ENCODE peak calls at places on chromosomes 7 and 10, in eight cellular contexts. S is Caco-2, K is colonic mucosa, G is tibial artery, A is A673, O is esophagus muscularis mucosa, B is prostate gland, J is OCI-LY7. L is an unnamed sample.

GRCh38 chr7:6489612-6490011 is 41.9 kb upstream of the DAGLB start:
- DNase-seq in S (peak; percentile 62), K (no peak), G (no peak), A (peak; percentile 40), O (no peak), B (no peak), J (peak; percentile 37), L (no peak)

GRCh38 chr7:158301221-158301620 is 286.4 kb downstream of the PTPRN2 start:
- DNase-seq in S (no peak), K (no peak), G (no peak), A (no peak), O (no peak), B (no peak), J (no peak), L (no peak)

GRCh38 chr7:107180378-107180777 is 11.6 kb downstream of the HBP1 start:
- DNase-seq in S (no peak), K (peak; percentile 69), G (no peak), A (peak; percentile 73), O (no peak), B (no peak), J (no peak), L (no peak)

GRCh38 chr10:79027147-79028055 is 41.4 kb upstream of the ZMIZ1 start:
- DNase-seq in S (no peak), K (no peak), G (peak; percentile 55), A (no peak), O (no peak), B (no peak), J (no peak), L (no peak)

GRCh38 chr10:92849234-92849525 is 860 bp downstream of the EXOC6 start:
- DNase-seq in S (no peak), K (no peak), G (no peak), A (no peak), O (no peak), B (no peak), J (no peak), L (no peak)

GRCh38 chr10:130894485-130894884 is 417.0 kb downstream of the TCERG1L start:
- DNase-seq in S (no peak), K (no peak), G (no peak), A (no peak), O (no peak), B (no peak), J (no peak), L (no peak)

GRCh38 chr10:76111986-76112825 is 680.8 kb downstream of the LRMDA start:
- DNase-seq in S (no peak), K (no peak), G (no peak), A (no peak), O (no peak), B (no peak), J (no peak), L (no peak)

GRCh38 chr10:75696536-75696935 is 265.1 kb downstream of the LRMDA start:
- DNase-seq in S (no peak), K (no peak), G (no peak), A (no peak), O (no peak), B (no peak), J (no peak), L (no peak)

GRCh38 chr10:34426041-34426440 is 389.1 kb downstream of the PARD3 start:
- DNase-seq in S (no peak), K (no peak), G (no peak), A (no peak), O (no peak), B (no peak), J (no peak), L (no peak)

GRCh38 chr10:12533151-12533550 is 183.8 kb downstream of the CAMK1D start:
- DNase-seq in S (no peak), K (no peak), G (no peak), A (peak; percentile 72), O (no peak), B (no peak), J (no peak), L (no peak)

GRCh38 chr7:32036557-32036956 is 33.6 kb downstream of the PDE1C start:
- DNase-seq in S (no peak), K (no peak), G (no peak), A (no peak), O (no peak), B (no peak), J (no peak), L (no peak)

GRCh38 chr7:1343551-1343950 is 110.9 kb downstream of the UNCX start:
- DNase-seq in S (no peak), K (no peak), G (no peak), A (no peak), O (no peak), B (no peak), J (no peak), L (no peak)

GRCh38 chr7:24971333-24972165 is 8.4 kb downstream of the OSBPL3 start:
- DNase-seq in S (peak; percentile 24), K (no peak), G (no peak), A (no peak), O (no peak), B (no peak), J (no peak), L (peak; percentile 75)

GRCh38 chr7:93948106-93948505 is 26.6 kb downstream of the GNG11 start:
- DNase-seq in S (no peak), K (no peak), G (no peak), A (no peak), O (no peak), B (no peak), J (no peak), L (peak; percentile 39)

GRCh38 chr7:93948873-93949272 is 27.3 kb downstream of the GNG11 start:
- DNase-seq in S (no peak), K (no peak), G (no peak), A (no peak), O (no peak), B (no peak), J (no peak), L (no peak)

GRCh38 chr7:93945083-93945482 is 23.5 kb downstream of the GNG11 start:
- DNase-seq in S (no peak), K (no peak), G (no peak), A (no peak), O (no peak), B (no peak), J (no peak), L (no peak)

GRCh38 chr7:93945756-93946540 is 24.4 kb downstream of the GNG11 start:
- DNase-seq in S (no peak), K (no peak), G (no peak), A (no peak), O (no peak), B (no peak), J (no peak), L (no peak)

DNA sequence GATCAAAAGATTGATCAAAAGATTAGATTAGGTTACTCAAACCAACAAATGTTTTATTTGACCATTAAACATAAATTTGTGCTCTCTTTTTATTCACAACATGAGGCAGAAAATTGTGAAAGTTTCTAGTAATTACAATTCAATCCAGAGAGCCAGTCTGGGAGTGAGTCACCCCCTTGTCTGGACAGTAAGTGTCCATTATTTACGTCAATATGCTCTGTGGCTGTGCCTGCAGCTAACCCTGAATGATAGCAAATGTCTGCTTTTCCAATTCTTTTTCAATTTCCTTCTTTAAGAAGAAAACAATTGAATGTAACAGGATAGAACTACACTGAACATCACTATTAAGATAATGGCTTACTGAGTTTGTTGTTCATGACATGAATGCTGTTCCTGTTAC is 27.9 kb downstream of the GNG11 start:
- DNase-seq in S (no peak), K (no peak), G (no peak), A (peak; percentile 12), O (no peak), B (no peak), J (no peak), L (peak; percentile 89)
- TF ChIP-seq CTCF in S (no peak), K (no peak), G (no peak), A (no peak), O (no peak), B (no peak), J (no peak), L (no peak)

GRCh38 chr10:24467605-24468004 is 256.1 kb downstream of the ARHGAP21 start:
- DNase-seq in S (no peak), K (no peak), G (no peak), A (no peak), O (no peak), B (no peak), J (no peak), L (no peak)
- H3K4me3 ChIP-seq in S (peak overlapping the region; percentile 37), K (peak overlapping the region; percentile 24), G (no peak overlapping the region), A (peak overlapping the region; percentile 46), O (no peak overlapping the region), B (peak overlapping the region; percentile 11), J (no peak overlapping the region), L (no peak overlapping the region)

DNA sequence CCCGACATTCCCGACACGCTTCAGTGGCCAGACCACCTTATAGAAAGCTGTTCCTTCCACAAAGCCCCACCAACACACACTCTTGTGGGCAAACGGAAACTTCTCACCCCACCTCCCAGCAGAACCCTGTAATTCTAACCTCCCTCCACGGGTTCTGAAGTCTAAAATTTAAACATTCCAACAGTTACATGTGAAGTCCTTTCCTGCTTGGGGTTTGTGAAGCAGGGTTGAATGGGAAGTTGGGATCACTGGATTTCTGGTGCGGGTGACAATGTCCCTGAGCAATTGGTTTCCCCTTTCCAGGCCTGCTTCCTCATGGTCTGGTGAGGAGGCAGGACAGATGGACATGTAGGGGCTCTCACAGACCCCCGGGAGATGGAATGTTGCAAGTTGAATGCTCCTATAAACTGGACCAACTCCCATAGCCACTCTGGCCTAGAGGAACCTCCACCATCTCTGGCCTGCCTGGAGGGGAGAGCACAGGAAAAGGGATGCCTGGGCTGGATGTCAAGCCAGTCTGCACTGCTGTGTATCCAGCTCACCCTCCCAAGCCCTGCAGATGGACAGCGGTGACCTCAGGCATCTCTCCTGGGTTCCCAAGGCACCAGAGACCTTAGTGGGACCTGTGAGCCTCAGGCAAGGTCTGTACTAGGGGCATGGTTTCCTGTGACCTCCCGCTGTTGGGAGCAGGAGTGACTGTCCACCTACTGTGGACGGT is 11.3 kb downstream of the PDAP1 start:
- DNase-seq in S (no peak), K (no peak), G (no peak), A (no peak), O (no peak), B (no peak), J (no peak), L (no peak)
- H3K36me3 ChIP-seq in S (peaks cover 7% of the 10 kb centered on the region), K (peaks cover 27% of the 10 kb centered on the region), G (peaks cover 39% of the 10 kb centered on the region), A (peaks cover 54% of the 10 kb centered on the region), O (peaks cover 87% of the 10 kb centered on the region), B (peaks cover 19% of the 10 kb centered on the region), J (peaks cover 96% of the 10 kb centered on the region), L (peaks cover 44% of the 10 kb centered on the region)

GRCh38 chr10:99279626-99280111 is 44.0 kb upstream of the HPSE2 start:
- DNase-seq in S (no peak), K (no peak), G (no peak), A (peak; percentile 71), O (no peak), B (no peak), J (no peak), L (peak; percentile 91)

GRCh38 chr10:99280472-99280871 is 44.8 kb upstream of the HPSE2 start:
- DNase-seq in S (no peak), K (no peak), G (no peak), A (no peak), O (no peak), B (no peak), J (no peak), L (no peak)

DNA sequence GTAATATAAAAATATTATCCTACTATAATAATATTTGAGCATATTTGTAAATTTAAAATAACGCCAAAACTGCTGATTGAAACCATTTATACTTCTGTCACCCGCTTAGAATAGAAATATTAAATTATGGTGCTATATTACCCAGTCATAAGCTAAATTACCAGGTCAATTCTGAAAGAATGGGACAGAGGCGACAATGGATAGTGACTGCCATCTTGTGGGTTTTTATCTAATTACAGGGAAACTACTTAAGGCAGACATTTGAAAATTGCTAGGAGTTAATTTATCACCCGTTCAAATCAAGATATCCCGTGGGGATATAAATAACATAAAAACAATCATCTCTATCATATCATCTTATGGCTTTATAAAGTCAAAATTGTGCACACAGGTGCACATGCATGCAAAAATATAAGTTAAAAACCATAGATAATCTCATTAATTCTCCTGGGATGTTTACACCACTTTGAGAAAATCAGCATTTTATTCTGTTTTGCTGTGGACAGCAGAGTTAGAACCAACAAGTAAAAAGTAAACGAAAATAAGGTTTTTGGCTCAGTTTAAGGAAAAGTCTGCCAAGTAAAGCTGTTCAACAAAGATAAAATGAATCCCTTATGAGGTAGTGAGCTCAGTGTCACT is 41.3 kb upstream of the HPSE2 start:
- DNase-seq in S (peak; percentile 13), K (no peak), G (no peak), A (peak; percentile 37), O (no peak), B (no peak), J (peak; percentile 34), L (no peak)
- TF ChIP-seq CTCF in S (peak; percentile 65), K (no peak), G (no peak), A (peak; percentile 67), O (peak; percentile 36), B (no peak), J (peak; percentile 82), L (peak; percentile 28)